ENCODE peak calls at places on chromosomes 13 and 19, in nine cellular contexts. One of them, this sample, is unnamed.
A peak's percentile ranks its signal among the peaks of the same experiment; 100 is the strongest.

GRCh38 chr13:51894239-51894638 is 32.5 kb downstream of the CCDC70 start:
- DNase-seq in cardiac fibroblast: no peak
- DNase-seq in ascending aorta: no peak
- DNase-seq in HuH-7: no peak
- DNase-seq in HT-29: no peak
- DNase-seq in midbrain: no peak
- DNase-seq in SHP77: no peak
- DNase-seq in left cardiac atrium: no peak
- DNase-seq in stimulated activated CD4-positive, alpha-beta T cell treated with anti-CD3 and anti-CD28 coated beads, TNF-alpha, amount 100 ng/mL, for 24 hours: no peak
- DNase-seq in this sample: no peak

GRCh38 chr13:95924389-95924994 is 128.7 kb downstream of the UGGT2 start:
- DNase-seq in left cardiac atrium: no peak
- DNase-seq in stimulated activated CD4-positive, alpha-beta T cell treated with anti-CD3 and anti-CD28 coated beads, TNF-alpha, amount 100 ng/mL, for 24 hours: no peak
- DNase-seq in ascending aorta: no peak
- DNase-seq in cardiac fibroblast: peak; percentile 92
- DNase-seq in SHP77: no peak
- DNase-seq in HT-29: no peak
- DNase-seq in HuH-7: no peak
- DNase-seq in midbrain: no peak
- DNase-seq in this sample: peak; percentile 91

GRCh38 chr19:49638360-49638759 is 1.6 kb downstream of the RRAS start:
- DNase-seq in HuH-7: no peak
- DNase-seq in cardiac fibroblast: peak; percentile 53
- DNase-seq in HT-29: no peak
- DNase-seq in SHP77: no peak
- DNase-seq in midbrain: no peak
- DNase-seq in stimulated activated CD4-positive, alpha-beta T cell treated with anti-CD3 and anti-CD28 coated beads, TNF-alpha, amount 100 ng/mL, for 24 hours: no peak
- DNase-seq in ascending aorta: no peak
- DNase-seq in left cardiac atrium: no peak
- DNase-seq in this sample: peak; percentile 30

GRCh38 chr13:31048521-31048920 is 113.2 kb downstream of the HSPH1 start:
- DNase-seq in cardiac fibroblast: peak; percentile 18
- DNase-seq in stimulated activated CD4-positive, alpha-beta T cell treated with anti-CD3 and anti-CD28 coated beads, TNF-alpha, amount 100 ng/mL, for 24 hours: no peak
- DNase-seq in ascending aorta: no peak
- DNase-seq in HuH-7: no peak
- DNase-seq in HT-29: peak; percentile 61
- DNase-seq in SHP77: no peak
- DNase-seq in midbrain: no peak
- DNase-seq in left cardiac atrium: no peak
- DNase-seq in this sample: peak; percentile 49

GRCh38 chr13:42894765-42895181 is 97.3 kb downstream of the EPSTI1 start:
- DNase-seq in left cardiac atrium: peak; percentile 43
- DNase-seq in ascending aorta: no peak
- DNase-seq in cardiac fibroblast: peak; percentile 95
- DNase-seq in HuH-7: no peak
- DNase-seq in midbrain: no peak
- DNase-seq in SHP77: peak; percentile 41
- DNase-seq in stimulated activated CD4-positive, alpha-beta T cell treated with anti-CD3 and anti-CD28 coated beads, TNF-alpha, amount 100 ng/mL, for 24 hours: no peak
- DNase-seq in HT-29: no peak
- DNase-seq in this sample: peak; percentile 62

GRCh38 chr19:41001243-41001971 is 10.3 kb downstream of the CYP2B6 start:
- DNase-seq in HuH-7: no peak
- DNase-seq in cardiac fibroblast: no peak
- DNase-seq in SHP77: no peak
- DNase-seq in left cardiac atrium: no peak
- DNase-seq in midbrain: no peak
- DNase-seq in ascending aorta: no peak
- DNase-seq in stimulated activated CD4-positive, alpha-beta T cell treated with anti-CD3 and anti-CD28 coated beads, TNF-alpha, amount 100 ng/mL, for 24 hours: no peak
- DNase-seq in HT-29: peak; percentile 29
- DNase-seq in this sample: no peak

GRCh38 chr13:26867451-26868067 is 107.0 kb upstream of the GPR12 start:
- DNase-seq in stimulated activated CD4-positive, alpha-beta T cell treated with anti-CD3 and anti-CD28 coated beads, TNF-alpha, amount 100 ng/mL, for 24 hours: no peak
- DNase-seq in cardiac fibroblast: peak; percentile 37
- DNase-seq in ascending aorta: no peak
- DNase-seq in SHP77: no peak
- DNase-seq in midbrain: no peak
- DNase-seq in HuH-7: peak; percentile 15
- DNase-seq in HT-29: peak; percentile 76
- DNase-seq in left cardiac atrium: no peak
- DNase-seq in this sample: peak; percentile 15

GRCh38 chr19:49565261-49565660 is 15.1 kb downstream of the NOSIP start:
- DNase-seq in HT-29: no peak
- DNase-seq in midbrain: no peak
- DNase-seq in left cardiac atrium: no peak
- DNase-seq in HuH-7: no peak
- DNase-seq in ascending aorta: no peak
- DNase-seq in cardiac fibroblast: peak; percentile 31
- DNase-seq in SHP77: no peak
- DNase-seq in stimulated activated CD4-positive, alpha-beta T cell treated with anti-CD3 and anti-CD28 coated beads, TNF-alpha, amount 100 ng/mL, for 24 hours: no peak
- DNase-seq in this sample: no peak

GRCh38 chr19:48203227-48203793 is 32.8 kb downstream of the ZSWIM9 start:
- DNase-seq in ascending aorta: no peak
- DNase-seq in HuH-7: no peak
- DNase-seq in SHP77: no peak
- DNase-seq in left cardiac atrium: no peak
- DNase-seq in stimulated activated CD4-positive, alpha-beta T cell treated with anti-CD3 and anti-CD28 coated beads, TNF-alpha, amount 100 ng/mL, for 24 hours: no peak
- DNase-seq in HT-29: no peak
- DNase-seq in midbrain: no peak
- DNase-seq in cardiac fibroblast: no peak
- DNase-seq in this sample: no peak

GRCh38 chr13:91714726-91715334 is 316.4 kb downstream of the GPC5 start:
- DNase-seq in left cardiac atrium: no peak
- DNase-seq in HT-29: no peak
- DNase-seq in stimulated activated CD4-positive, alpha-beta T cell treated with anti-CD3 and anti-CD28 coated beads, TNF-alpha, amount 100 ng/mL, for 24 hours: no peak
- DNase-seq in ascending aorta: no peak
- DNase-seq in SHP77: no peak
- DNase-seq in HuH-7: no peak
- DNase-seq in cardiac fibroblast: no peak
- DNase-seq in midbrain: no peak
- DNase-seq in this sample: no peak

GRCh38 chr13:49806126-49806536 is 13.6 kb upstream of the KPNA3 start:
- DNase-seq in stimulated activated CD4-positive, alpha-beta T cell treated with anti-CD3 and anti-CD28 coated beads, TNF-alpha, amount 100 ng/mL, for 24 hours: no peak
- DNase-seq in SHP77: no peak
- DNase-seq in midbrain: no peak
- DNase-seq in left cardiac atrium: no peak
- DNase-seq in HuH-7: no peak
- DNase-seq in ascending aorta: no peak
- DNase-seq in cardiac fibroblast: peak; percentile 32
- DNase-seq in HT-29: no peak
- DNase-seq in this sample: no peak

GRCh38 chr19:55080915-55081772 is 5.5 kb downstream of the EPS8L1 start:
- DNase-seq in HT-29: peak; percentile 77
- DNase-seq in stimulated activated CD4-positive, alpha-beta T cell treated with anti-CD3 and anti-CD28 coated beads, TNF-alpha, amount 100 ng/mL, for 24 hours: peak; percentile 70
- DNase-seq in ascending aorta: peak; percentile 45
- DNase-seq in midbrain: no peak
- DNase-seq in cardiac fibroblast: peak; percentile 63
- DNase-seq in left cardiac atrium: peak; percentile 74
- DNase-seq in HuH-7: peak; percentile 95
- DNase-seq in SHP77: peak; percentile 45
- DNase-seq in this sample: peak; percentile 36

GRCh38 chr19:719636-720377 is 11.1 kb downstream of the PALM start:
- DNase-seq in left cardiac atrium: no peak
- DNase-seq in ascending aorta: no peak
- DNase-seq in SHP77: no peak
- DNase-seq in HuH-7: no peak
- DNase-seq in stimulated activated CD4-positive, alpha-beta T cell treated with anti-CD3 and anti-CD28 coated beads, TNF-alpha, amount 100 ng/mL, for 24 hours: no peak
- DNase-seq in HT-29: no peak
- DNase-seq in midbrain: peak; percentile 59
- DNase-seq in cardiac fibroblast: no peak
- DNase-seq in this sample: no peak

GRCh38 chr19:3455960-3456601 is 24.2 kb downstream of the SMIM24 start:
- DNase-seq in HuH-7: no peak
- DNase-seq in left cardiac atrium: no peak
- DNase-seq in ascending aorta: no peak
- DNase-seq in HT-29: no peak
- DNase-seq in cardiac fibroblast: no peak
- DNase-seq in stimulated activated CD4-positive, alpha-beta T cell treated with anti-CD3 and anti-CD28 coated beads, TNF-alpha, amount 100 ng/mL, for 24 hours: no peak
- DNase-seq in SHP77: no peak
- DNase-seq in midbrain: no peak
- DNase-seq in this sample: no peak

GRCh38 chr19:29681422-29682235 is 16.4 kb downstream of the PLEKHF1 start:
- DNase-seq in SHP77: no peak
- DNase-seq in left cardiac atrium: no peak
- DNase-seq in stimulated activated CD4-positive, alpha-beta T cell treated with anti-CD3 and anti-CD28 coated beads, TNF-alpha, amount 100 ng/mL, for 24 hours: no peak
- DNase-seq in HuH-7: no peak
- DNase-seq in midbrain: no peak
- DNase-seq in ascending aorta: no peak
- DNase-seq in cardiac fibroblast: no peak
- DNase-seq in HT-29: no peak
- DNase-seq in this sample: peak; percentile 77